ENCODE peak calls at places on chromosome 9, in ten cellular contexts. One of them, this sample, is unnamed.

GRCh38 chr9:72951043-72951442 is 1.8 kb downstream of the ALDH1A1 start:
- DNase-seq in gastrocnemius medialis: no peak
- DNase-seq in sigmoid colon: no peak
- DNase-seq in stomach: no peak
- DNase-seq in IMR-90: no peak
- DNase-seq in A549: no peak
- DNase-seq in transverse colon: no peak
- DNase-seq in endothelial cell of umbilical vein: peak
- DNase-seq in body of pancreas: no peak
- DNase-seq in adrenal gland: no peak
- DNase-seq in this sample: no peak

GRCh38 chr9:120267929-120268328 is 312.0 kb downstream of the CDK5RAP2 start:
- DNase-seq in gastrocnemius medialis: no peak
- DNase-seq in sigmoid colon: no peak
- DNase-seq in stomach: no peak
- DNase-seq in IMR-90: peak
- DNase-seq in A549: no peak
- DNase-seq in transverse colon: no peak
- DNase-seq in endothelial cell of umbilical vein: no peak
- DNase-seq in body of pancreas: no peak
- DNase-seq in adrenal gland: no peak
- DNase-seq in this sample: no peak

GRCh38 chr9:27276182-27277030 is 20.5 kb downstream of the EQTN start:
- DNase-seq in gastrocnemius medialis: no peak
- DNase-seq in sigmoid colon: no peak
- DNase-seq in stomach: no peak
- DNase-seq in IMR-90: peak
- DNase-seq in A549: peak
- DNase-seq in transverse colon: no peak
- DNase-seq in endothelial cell of umbilical vein: peak
- DNase-seq in body of pancreas: peak
- DNase-seq in adrenal gland: no peak
- DNase-seq in this sample: no peak

GRCh38 chr9:131739192-131739961 is 499 bp downstream of the RAPGEF1 start:
- DNase-seq in gastrocnemius medialis: no peak
- DNase-seq in sigmoid colon: peak
- DNase-seq in stomach: peak
- DNase-seq in IMR-90: no peak
- DNase-seq in A549: no peak
- DNase-seq in transverse colon: peak
- DNase-seq in endothelial cell of umbilical vein: peak
- DNase-seq in body of pancreas: peak
- DNase-seq in adrenal gland: no peak
- DNase-seq in this sample: no peak

GRCh38 chr9:83511051-83511450 is 27.1 kb downstream of the FRMD3 start:
- DNase-seq in gastrocnemius medialis: no peak
- DNase-seq in sigmoid colon: no peak
- DNase-seq in stomach: no peak
- DNase-seq in IMR-90: no peak
- DNase-seq in A549: no peak
- DNase-seq in transverse colon: no peak
- DNase-seq in endothelial cell of umbilical vein: peak
- DNase-seq in body of pancreas: no peak
- DNase-seq in adrenal gland: no peak
- DNase-seq in this sample: no peak

GRCh38 chr9:463455-464125 is 248.9 kb downstream of the DOCK8 start:
- DNase-seq in gastrocnemius medialis: no peak
- DNase-seq in sigmoid colon: no peak
- DNase-seq in stomach: no peak
- DNase-seq in IMR-90: no peak
- DNase-seq in A549: peak
- DNase-seq in transverse colon: no peak
- DNase-seq in endothelial cell of umbilical vein: peak
- DNase-seq in body of pancreas: no peak
- DNase-seq in adrenal gland: no peak
- DNase-seq in this sample: no peak

GRCh38 chr9:5442400-5443011 is 4.8 kb upstream of the PLGRKT start:
- DNase-seq in gastrocnemius medialis: peak
- DNase-seq in sigmoid colon: no peak
- DNase-seq in stomach: peak
- DNase-seq in IMR-90: peak
- DNase-seq in A549: peak
- DNase-seq in transverse colon: peak
- DNase-seq in endothelial cell of umbilical vein: peak
- DNase-seq in body of pancreas: peak
- DNase-seq in adrenal gland: peak
- DNase-seq in this sample: no peak

GRCh38 chr9:76456202-76456926 is 2.6 kb upstream of the GCNT1 start:
- DNase-seq in gastrocnemius medialis: no peak
- DNase-seq in sigmoid colon: no peak
- DNase-seq in stomach: peak
- DNase-seq in IMR-90: peak
- DNase-seq in A549: no peak
- DNase-seq in transverse colon: peak
- DNase-seq in endothelial cell of umbilical vein: peak
- DNase-seq in body of pancreas: peak
- DNase-seq in adrenal gland: no peak
- DNase-seq in this sample: no peak

DNA sequence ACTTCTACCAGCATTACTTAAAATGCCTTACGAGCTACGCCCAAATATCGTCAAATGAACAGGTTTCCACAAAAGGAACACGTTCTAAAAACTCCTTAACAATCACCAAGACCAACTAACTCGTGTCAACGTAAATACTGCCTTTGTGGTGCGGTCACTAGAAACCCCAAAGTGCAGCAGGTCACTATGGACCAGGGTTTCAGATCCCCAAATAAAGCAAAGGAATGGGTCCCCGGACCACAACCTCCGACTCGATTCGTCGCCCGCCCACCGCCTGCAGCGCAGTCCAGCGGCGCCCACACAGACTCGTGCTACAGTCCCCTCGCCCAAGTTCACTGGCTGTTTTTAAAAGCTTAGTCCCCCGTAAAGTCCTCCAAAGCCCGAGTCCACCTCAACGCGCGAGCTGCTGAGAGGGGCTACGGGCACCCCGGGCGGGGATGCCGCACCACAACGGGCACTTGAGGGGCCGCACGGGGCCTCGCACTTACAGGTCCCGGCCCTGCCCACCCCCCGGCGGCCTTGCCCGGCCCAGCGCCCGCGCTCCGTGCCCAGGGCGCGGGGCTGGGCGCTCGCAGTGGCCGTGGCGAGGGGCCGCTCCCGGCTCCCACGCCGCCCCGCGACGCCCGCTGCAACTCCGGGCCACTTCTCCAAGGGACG is 1.1 kb downstream of the NFIB start:
- DNase-seq in gastrocnemius medialis: no peak
- DNase-seq in sigmoid colon: peak
- DNase-seq in stomach: no peak
- DNase-seq in IMR-90: no peak
- DNase-seq in A549: no peak
- DNase-seq in transverse colon: peak
- DNase-seq in endothelial cell of umbilical vein: peak
- DNase-seq in body of pancreas: peak
- DNase-seq in adrenal gland: peak
- DNase-seq in this sample: no peak
- TF ChIP-seq POLR2A in gastrocnemius medialis: no peak
- TF ChIP-seq POLR2A in sigmoid colon: no peak
- TF ChIP-seq POLR2A in stomach: no peak
- TF ChIP-seq POLR2A in IMR-90: no peak
- TF ChIP-seq POLR2A in A549: no peak
- TF ChIP-seq POLR2A in transverse colon: no peak
- TF ChIP-seq POLR2A in endothelial cell of umbilical vein: no peak
- TF ChIP-seq POLR2A in body of pancreas: peak
- TF ChIP-seq POLR2A in adrenal gland: no peak
- TF ChIP-seq POLR2A in this sample: no peak

GRCh38 chr9:136665704-136666363 is 3.1 kb downstream of the EGFL7 start:
- DNase-seq in gastrocnemius medialis: no peak
- DNase-seq in sigmoid colon: no peak
- DNase-seq in stomach: no peak
- DNase-seq in IMR-90: no peak
- DNase-seq in A549: peak
- DNase-seq in transverse colon: no peak
- DNase-seq in endothelial cell of umbilical vein: no peak
- DNase-seq in body of pancreas: no peak
- DNase-seq in adrenal gland: no peak
- DNase-seq in this sample: no peak

GRCh38 chr9:136664000-136664798 is 1.5 kb downstream of the EGFL7 start:
- DNase-seq in gastrocnemius medialis: no peak
- DNase-seq in sigmoid colon: no peak
- DNase-seq in stomach: no peak
- DNase-seq in IMR-90: no peak
- DNase-seq in A549: no peak
- DNase-seq in transverse colon: no peak
- DNase-seq in endothelial cell of umbilical vein: no peak
- DNase-seq in body of pancreas: no peak
- DNase-seq in adrenal gland: no peak
- DNase-seq in this sample: no peak

GRCh38 chr9:136664799-136665082 is 2.0 kb downstream of the EGFL7 start:
- DNase-seq in gastrocnemius medialis: no peak
- DNase-seq in sigmoid colon: no peak
- DNase-seq in stomach: no peak
- DNase-seq in IMR-90: no peak
- DNase-seq in A549: no peak
- DNase-seq in transverse colon: no peak
- DNase-seq in endothelial cell of umbilical vein: no peak
- DNase-seq in body of pancreas: no peak
- DNase-seq in adrenal gland: no peak
- DNase-seq in this sample: no peak

GRCh38 chr9:136666364-136667216 is 3.9 kb downstream of the EGFL7 start:
- DNase-seq in gastrocnemius medialis: no peak
- DNase-seq in sigmoid colon: no peak
- DNase-seq in stomach: no peak
- DNase-seq in IMR-90: no peak
- DNase-seq in A549: no peak
- DNase-seq in transverse colon: no peak
- DNase-seq in endothelial cell of umbilical vein: peak
- DNase-seq in body of pancreas: no peak
- DNase-seq in adrenal gland: no peak
- DNase-seq in this sample: no peak

DNA sequence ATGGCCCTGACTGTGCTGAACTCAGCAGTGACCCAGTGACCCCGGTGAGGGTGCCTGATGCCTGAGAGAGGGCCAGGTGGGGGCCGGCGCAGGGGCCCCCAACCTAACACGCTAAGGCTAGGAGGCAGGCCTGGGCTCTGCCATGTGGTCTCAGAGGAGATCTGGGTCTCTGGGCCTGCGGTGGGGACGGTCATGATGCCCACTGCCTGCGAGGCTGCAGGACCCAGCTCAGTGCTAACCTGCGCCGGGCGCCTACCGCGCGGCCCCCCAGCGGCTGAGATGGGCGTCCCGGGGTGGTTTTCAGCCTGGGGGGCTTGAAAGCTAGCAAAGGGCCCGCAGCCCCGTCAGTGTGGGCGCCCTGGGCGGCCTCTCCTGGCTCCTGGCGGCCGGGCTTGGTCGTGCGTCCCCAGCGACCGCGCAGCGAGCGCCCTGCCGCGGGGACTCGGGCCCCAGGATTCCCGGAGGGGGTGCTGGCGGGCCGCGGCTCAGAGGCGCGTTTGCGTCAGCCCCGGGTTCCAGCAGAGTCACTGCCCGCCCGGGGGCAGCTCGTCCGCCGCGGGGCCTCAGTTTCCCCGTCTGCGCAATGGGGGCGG is 2.5 kb downstream of the EGFL7 start:
- DNase-seq in gastrocnemius medialis: no peak
- DNase-seq in sigmoid colon: no peak
- DNase-seq in stomach: no peak
- DNase-seq in IMR-90: no peak
- DNase-seq in A549: peak
- DNase-seq in transverse colon: no peak
- DNase-seq in endothelial cell of umbilical vein: peak
- DNase-seq in body of pancreas: peak
- DNase-seq in adrenal gland: no peak
- DNase-seq in this sample: no peak
- H3K4me3 ChIP-seq in gastrocnemius medialis: peak
- H3K4me3 ChIP-seq in sigmoid colon: peak
- H3K4me3 ChIP-seq in stomach: peak
- H3K4me3 ChIP-seq in IMR-90: peak
- H3K4me3 ChIP-seq in A549: peak
- H3K4me3 ChIP-seq in transverse colon: no peak
- H3K4me3 ChIP-seq in endothelial cell of umbilical vein: peak
- H3K4me3 ChIP-seq in body of pancreas: no peak
- H3K4me3 ChIP-seq in adrenal gland: no peak
- H3K4me3 ChIP-seq in this sample: peak

GRCh38 chr9:95875305-95876137 is at the start of gene ERCC6L2:
- DNase-seq in gastrocnemius medialis: peak
- DNase-seq in sigmoid colon: peak
- DNase-seq in stomach: peak
- DNase-seq in IMR-90: peak
- DNase-seq in A549: peak
- DNase-seq in transverse colon: peak
- DNase-seq in endothelial cell of umbilical vein: peak
- DNase-seq in body of pancreas: peak
- DNase-seq in adrenal gland: peak
- DNase-seq in this sample: peak
- TF ChIP-seq CTCF in gastrocnemius medialis: no peak
- TF ChIP-seq CTCF in sigmoid colon: no peak
- TF ChIP-seq CTCF in stomach: no peak
- TF ChIP-seq CTCF in IMR-90: no peak
- TF ChIP-seq CTCF in A549: no peak
- TF ChIP-seq CTCF in transverse colon: no peak
- TF ChIP-seq CTCF in endothelial cell of umbilical vein: no peak
- TF ChIP-seq CTCF in body of pancreas: no peak
- TF ChIP-seq CTCF in adrenal gland: no peak
- TF ChIP-seq CTCF in this sample: no peak

GRCh38 chr9:22039258-22039657 is 30.2 kb upstream of the CDKN2B start:
- DNase-seq in gastrocnemius medialis: no peak
- DNase-seq in sigmoid colon: no peak
- DNase-seq in stomach: no peak
- DNase-seq in IMR-90: no peak
- DNase-seq in A549: no peak
- DNase-seq in transverse colon: no peak
- DNase-seq in endothelial cell of umbilical vein: no peak
- DNase-seq in body of pancreas: no peak
- DNase-seq in adrenal gland: no peak
- DNase-seq in this sample: no peak

GRCh38 chr9:22040760-22041159 is 31.7 kb upstream of the CDKN2B start:
- DNase-seq in gastrocnemius medialis: no peak
- DNase-seq in sigmoid colon: no peak
- DNase-seq in stomach: no peak
- DNase-seq in IMR-90: peak
- DNase-seq in A549: no peak
- DNase-seq in transverse colon: no peak
- DNase-seq in endothelial cell of umbilical vein: no peak
- DNase-seq in body of pancreas: no peak
- DNase-seq in adrenal gland: no peak
- DNase-seq in this sample: no peak

GRCh38 chr9:22043928-22044327 is 34.8 kb upstream of the CDKN2B start:
- DNase-seq in gastrocnemius medialis: no peak
- DNase-seq in sigmoid colon: no peak
- DNase-seq in stomach: no peak
- DNase-seq in IMR-90: no peak
- DNase-seq in A549: no peak
- DNase-seq in transverse colon: no peak
- DNase-seq in endothelial cell of umbilical vein: no peak
- DNase-seq in body of pancreas: no peak
- DNase-seq in adrenal gland: no peak
- DNase-seq in this sample: no peak

GRCh38 chr9:22041329-22041728 is 32.2 kb upstream of the CDKN2B start:
- DNase-seq in gastrocnemius medialis: no peak
- DNase-seq in sigmoid colon: no peak
- DNase-seq in stomach: no peak
- DNase-seq in IMR-90: no peak
- DNase-seq in A549: no peak
- DNase-seq in transverse colon: no peak
- DNase-seq in endothelial cell of umbilical vein: no peak
- DNase-seq in body of pancreas: no peak
- DNase-seq in adrenal gland: no peak
- DNase-seq in this sample: no peak

DNA sequence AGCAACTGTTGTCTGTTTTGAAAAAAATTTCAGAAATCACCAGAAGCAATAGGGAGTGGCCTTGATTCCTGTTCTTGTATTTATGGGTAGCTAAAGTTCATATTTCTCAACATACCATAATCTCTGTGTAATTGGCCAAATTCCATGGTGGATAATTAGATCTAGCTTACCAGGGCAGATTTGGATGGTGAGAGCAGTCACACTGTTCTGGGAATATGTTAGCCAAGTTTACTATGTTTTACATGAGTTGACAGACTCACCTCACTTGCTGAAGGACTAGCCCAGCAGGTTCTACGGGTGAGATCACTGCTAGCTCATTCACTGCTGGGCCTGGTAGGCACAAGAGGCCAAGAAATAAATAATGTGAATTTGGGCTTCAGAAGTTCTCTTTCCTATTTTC is 32.7 kb upstream of the CDKN2B start:
- DNase-seq in gastrocnemius medialis: no peak
- DNase-seq in sigmoid colon: no peak
- DNase-seq in stomach: peak
- DNase-seq in IMR-90: no peak
- DNase-seq in A549: no peak
- DNase-seq in transverse colon: peak
- DNase-seq in endothelial cell of umbilical vein: no peak
- DNase-seq in body of pancreas: peak
- DNase-seq in adrenal gland: no peak
- DNase-seq in this sample: no peak
- TF ChIP-seq POLR2A in gastrocnemius medialis: no peak
- TF ChIP-seq POLR2A in sigmoid colon: no peak
- TF ChIP-seq POLR2A in stomach: no peak
- TF ChIP-seq POLR2A in IMR-90: no peak
- TF ChIP-seq POLR2A in A549: no peak
- TF ChIP-seq POLR2A in transverse colon: no peak
- TF ChIP-seq POLR2A in endothelial cell of umbilical vein: no peak
- TF ChIP-seq POLR2A in body of pancreas: no peak
- TF ChIP-seq POLR2A in adrenal gland: no peak
- TF ChIP-seq POLR2A in this sample: no peak

This sample was measured in esophagus squamous epithelium.